ENCODE peak calls at places on chromosomes 4 and X, in five cellular contexts. C, T, N, Z and G are unnamed samples.

GRCh38 chrX:11724122-11725017 is 33.7 kb upstream of the MSL3 start:
- DNase-seq in C (peak; percentile 44), T (peak; percentile 4), N (no peak), Z (no peak), G (peak; percentile 53)

GRCh38 chr4:17941731-17942130 is 79.8 kb downstream of the LCORL start:
- DNase-seq in C (peak; percentile 1), T (no peak), N (no peak), Z (no peak), G (peak; percentile 3)

GRCh38 chr4:10944321-10944720 is 259.8 kb upstream of the CLNK start:
- DNase-seq in C (no peak), T (no peak), N (no peak), Z (no peak), G (no peak)

GRCh38 chr4:167014944-167015343 is 219.3 kb downstream of the SPOCK3 start:
- DNase-seq in C (no peak), T (no peak), N (no peak), Z (no peak), G (no peak)

GRCh38 chr4:40402556-40402955 is 67.4 kb downstream of the CHRNA9 start:
- DNase-seq in C (peak; percentile 40), T (no peak), N (no peak), Z (no peak), G (no peak)

GRCh38 chrX:72023071-72023470 is 108.6 kb downstream of the RTL5 start:
- DNase-seq in C (no peak), T (no peak), N (no peak), Z (no peak), G (no peak)

GRCh38 chr4:88003261-88003660 is 4.2 kb upstream of the PKD2 start:
- DNase-seq in C (no peak), T (no peak), N (no peak), Z (no peak), G (peak; percentile 29)

GRCh38 chr4:28093071-28093470 is 1232.4 kb downstream of the STIM2 start:
- DNase-seq in C (no peak), T (no peak), N (no peak), Z (no peak), G (no peak)

GRCh38 chr4:98352403-98352802 is 91.2 kb downstream of the RAP1GDS1 start:
- DNase-seq in C (no peak), T (no peak), N (no peak), Z (no peak), G (no peak)

GRCh38 chr4:145083891-145084640 is 13.9 kb downstream of the ANAPC10 start:
- DNase-seq in C (no peak), T (no peak), N (no peak), Z (no peak), G (peak; percentile 45)

GRCh38 chr4:74451214-74451661 is 6.3 kb downstream of the AREG start:
- DNase-seq in C (peak; percentile 85), T (no peak), N (no peak), Z (no peak), G (peak; percentile 84)

GRCh38 chr4:48944659-48945290 is 38.2 kb upstream of the OCIAD2 start:
- DNase-seq in C (peak; percentile 30), T (no peak), N (no peak), Z (no peak), G (no peak)

GRCh38 chrX:11666180-11666579 is 460 bp upstream of the ARHGAP6 start:
- DNase-seq in C (no peak), T (no peak), N (no peak), Z (no peak), G (peak; percentile 37)

GRCh38 chr4:173990126-173990878 is 293.2 kb downstream of the FBXO8 start:
- DNase-seq in C (peak; percentile 29), T (peak; percentile 11), N (no peak), Z (no peak), G (peak; percentile 52)

GRCh38 chrX:30888526-30889146 is 418 bp downstream of the TAB3 start:
- DNase-seq in C (no peak), T (peak; percentile 3), N (no peak), Z (peak; percentile 12), G (peak; percentile 26)

GRCh38 chr4:141548791-141549190 is 87.6 kb upstream of the IL15 start:
- DNase-seq in C (no peak), T (no peak), N (no peak), Z (no peak), G (no peak)

GRCh38 chr4:107863850-107864371 is 39.2 kb downstream of the SGMS2 start:
- DNase-seq in C (peak; percentile 72), T (peak; percentile 67), N (no peak), Z (peak; percentile 16), G (peak; percentile 65)

GRCh38 chr4:114384629-114385028 is 214.0 kb upstream of the UGT8 start:
- DNase-seq in C (peak; percentile 57), T (no peak), N (no peak), Z (no peak), G (peak; percentile 72)

GRCh38 chr4:86554641-86555040 is 39.5 kb upstream of the PTPN13 start:
- DNase-seq in C (no peak), T (no peak), N (no peak), Z (no peak), G (no peak)

GRCh38 chrX:8848921-8849320 is 47.7 kb upstream of the FAM9A start:
- DNase-seq in C (peak; percentile 50), T (no peak), N (no peak), Z (no peak), G (peak; percentile 45)

GRCh38 chrX:153523269-153523668 is 5.8 kb downstream of the ATP2B3 start:
- DNase-seq in C (no peak), T (no peak), N (no peak), Z (no peak), G (no peak)

GRCh38 chr4:87216469-87216868 is 3.9 kb downstream of the KLHL8 start:
- DNase-seq in C (peak; percentile 25), T (no peak), N (no peak), Z (no peak), G (peak; percentile 30)

GRCh38 chr4:1230316-1230715 is 18.6 kb downstream of the CTBP1 start:
- DNase-seq in C (no peak), T (no peak), N (no peak), Z (no peak), G (no peak)

GRCh38 chrX:19852014-19853005 is 35.1 kb downstream of the SH3KBP1 start:
- DNase-seq in C (peak; percentile 44), T (peak; percentile 14), N (no peak), Z (no peak), G (peak; percentile 68)

GRCh38 chr4:94978904-94979303 is 221.1 kb downstream of the BMPR1B start:
- DNase-seq in C (peak; percentile 7), T (no peak), N (no peak), Z (no peak), G (no peak)

GRCh38 chrX:79084923-79085322 is 59.6 kb upstream of the GPR174 start:
- DNase-seq in C (no peak), T (no peak), N (no peak), Z (no peak), G (no peak)

GRCh38 chr4:141473026-141473540 is 163.3 kb upstream of the IL15 start:
- DNase-seq in C (no peak), T (no peak), N (no peak), Z (no peak), G (no peak)